ENCODE peak calls at places on chromosomes 13 and 19, in ten cellular contexts. U is spleen; O is right lobe of liver; B is fibroblast of the aortic adventitia; Q is CD8-positive, alpha-beta memory T cell; F is A549; P is cardiac fibroblast; K is fibroblast of mammary gland; W is esophagus squamous epithelium; E is uterus. T is an unnamed sample.

GRCh38 chr13:66794340-66795031 is 435.6 kb downstream of the PCDH9 start:
- DNase-seq in P (no peak), O (no peak), E (no peak), Q (no peak), W (no peak), U (no peak), K (no peak), B (no peak), F (no peak), T (no peak)

GRCh38 chr13:33544308-33544707 is 258.8 kb upstream of the STARD13 start:
- DNase-seq in K (no peak), P (no peak), W (no peak), Q (no peak), U (no peak), B (no peak), F (no peak), O (no peak), E (no peak), T (no peak)

GRCh38 chr13:26985285-26985878 is 186.2 kb downstream of the USP12 start:
- DNase-seq in B (peak), F (peak), E (peak), Q (peak), O (peak), P (peak), U (no peak), K (peak), W (no peak), T (peak)

GRCh38 chr13:25217023-25217909 is 45.2 kb upstream of the AMER2 start:
- DNase-seq in K (peak), Q (no peak), E (no peak), U (no peak), O (no peak), P (peak), W (no peak), F (peak), B (peak), T (no peak)

GRCh38 chr13:91085127-91085526 is 262.4 kb upstream of the MIR17HG start:
- DNase-seq in Q (no peak), F (no peak), W (no peak), B (no peak), E (no peak), K (no peak), O (no peak), U (no peak), P (no peak), T (no peak)

GRCh38 chr13:21884299-21884878 is 213.5 kb downstream of the FGF9 start:
- DNase-seq in P (no peak), Q (no peak), O (no peak), W (no peak), B (no peak), U (no peak), F (no peak), K (no peak), E (no peak), T (no peak)

GRCh38 chr19:3338541-3339181 is 27.7 kb upstream of the NFIC start:
- DNase-seq in O (peak), W (no peak), Q (peak), K (no peak), P (no peak), F (no peak), E (peak), U (peak), B (no peak), T (no peak)

GRCh38 chr19:38701455-38702063 is 42.7 kb downstream of the CAPN12 start:
- DNase-seq in K (no peak), B (peak), U (no peak), O (peak), E (no peak), Q (no peak), W (no peak), P (no peak), F (no peak), T (peak)

GRCh38 chr19:40200352-40201099 is 9.3 kb downstream of the MAP3K10 start:
- DNase-seq in B (no peak), K (no peak), F (no peak), W (no peak), E (no peak), O (no peak), Q (no peak), U (no peak), P (no peak), T (no peak)

GRCh38 chr13:79062291-79062690 is 343.8 kb downstream of the RBM26 start:
- DNase-seq in P (no peak), K (no peak), F (no peak), Q (no peak), B (no peak), E (no peak), U (no peak), W (no peak), O (no peak), T (no peak)

GRCh38 chr13:30868806-30869470 is 37.1 kb upstream of the MEDAG start:
- DNase-seq in Q (no peak), U (no peak), B (peak), F (no peak), K (peak), O (no peak), P (peak), W (no peak), E (no peak), T (no peak)

GRCh38 chr13:102399791-102400618 is 1.8 kb downstream of the FGF14 start:
- DNase-seq in K (peak), O (peak), E (peak), B (no peak), F (no peak), U (peak), W (no peak), Q (peak), P (no peak), T (peak)

GRCh38 chr13:40433577-40433976 is 232.9 kb downstream of the FOXO1 start:
- DNase-seq in K (peak), P (no peak), E (no peak), U (peak), F (no peak), W (no peak), B (no peak), Q (peak), O (no peak), T (no peak)

GRCh38 chr13:109720758-109721184 is 65.6 kb downstream of the IRS2 start:
- DNase-seq in U (no peak), O (peak), Q (no peak), F (peak), P (no peak), E (no peak), W (no peak), B (no peak), K (no peak), T (no peak)

GRCh38 chr13:90454002-90454636 is 893.4 kb upstream of the MIR17HG start:
- DNase-seq in P (no peak), U (no peak), E (no peak), Q (no peak), O (no peak), B (no peak), W (no peak), F (no peak), K (peak), T (no peak)

GRCh38 chr19:16062789-16063188 is 13.5 kb upstream of the TPM4 start:
- DNase-seq in B (peak), E (no peak), O (no peak), F (no peak), Q (peak), P (no peak), K (no peak), W (no peak), U (peak), T (peak)

GRCh38 chr13:109728061-109728460 is 58.3 kb downstream of the IRS2 start:
- DNase-seq in B (no peak), K (no peak), E (no peak), F (no peak), Q (no peak), W (no peak), P (no peak), O (no peak), U (no peak), T (no peak)

GRCh38 chr13:106212436-106213010 is 322.9 kb downstream of the EFNB2 start:
- DNase-seq in B (no peak), W (no peak), E (no peak), P (no peak), K (peak), U (no peak), O (no peak), F (no peak), Q (no peak), T (no peak)

GRCh38 chr19:3366761-3367571 is 583 bp downstream of the NFIC start:
- DNase-seq in O (peak), F (no peak), B (no peak), E (peak), W (no peak), Q (no peak), K (no peak), P (no peak), U (peak), T (peak)

GRCh38 chr13:48078251-48078656 is 16.6 kb downstream of the MED4 start:
- DNase-seq in E (no peak), Q (no peak), P (peak), U (no peak), O (no peak), F (peak), K (no peak), W (no peak), B (no peak), T (no peak)

GRCh38 chr19:47157455-47158321 is 27.1 kb downstream of the SAE1 start:
- DNase-seq in F (no peak), Q (no peak), B (peak), K (peak), O (peak), P (peak), W (no peak), U (peak), E (no peak), T (peak)

GRCh38 chr19:48501961-48502719 is 9.5 kb downstream of the LMTK3 start:
- DNase-seq in U (peak), K (peak), W (peak), O (peak), Q (peak), F (peak), B (no peak), E (peak), P (peak), T (peak)

GRCh38 chr13:31764556-31764955 is 25.2 kb downstream of the RXFP2 start:
- DNase-seq in O (no peak), P (no peak), Q (no peak), B (peak), K (peak), W (no peak), F (no peak), U (no peak), E (no peak), T (no peak)

GRCh38 chr13:67416047-67416925 is 186.2 kb upstream of the PCDH9 start:
- DNase-seq in O (peak), U (no peak), B (peak), F (peak), Q (no peak), E (no peak), P (peak), W (no peak), K (peak), T (peak)

GRCh38 chr13:95137096-95137495 is 164.2 kb downstream of the ABCC4 start:
- DNase-seq in O (no peak), P (no peak), F (no peak), B (no peak), W (no peak), E (no peak), Q (no peak), U (no peak), K (peak), T (peak)

GRCh38 chr13:79936368-79937136 is 404.4 kb downstream of the SPRY2 start:
- DNase-seq in E (no peak), B (peak), U (no peak), W (no peak), F (peak), Q (no peak), P (peak), O (no peak), K (peak), T (peak)

GRCh38 chr13:66375756-66376155 is 854.4 kb downstream of the PCDH9 start:
- DNase-seq in W (no peak), O (no peak), F (no peak), Q (no peak), U (no peak), P (no peak), E (no peak), B (no peak), K (peak), T (no peak)

DNA sequence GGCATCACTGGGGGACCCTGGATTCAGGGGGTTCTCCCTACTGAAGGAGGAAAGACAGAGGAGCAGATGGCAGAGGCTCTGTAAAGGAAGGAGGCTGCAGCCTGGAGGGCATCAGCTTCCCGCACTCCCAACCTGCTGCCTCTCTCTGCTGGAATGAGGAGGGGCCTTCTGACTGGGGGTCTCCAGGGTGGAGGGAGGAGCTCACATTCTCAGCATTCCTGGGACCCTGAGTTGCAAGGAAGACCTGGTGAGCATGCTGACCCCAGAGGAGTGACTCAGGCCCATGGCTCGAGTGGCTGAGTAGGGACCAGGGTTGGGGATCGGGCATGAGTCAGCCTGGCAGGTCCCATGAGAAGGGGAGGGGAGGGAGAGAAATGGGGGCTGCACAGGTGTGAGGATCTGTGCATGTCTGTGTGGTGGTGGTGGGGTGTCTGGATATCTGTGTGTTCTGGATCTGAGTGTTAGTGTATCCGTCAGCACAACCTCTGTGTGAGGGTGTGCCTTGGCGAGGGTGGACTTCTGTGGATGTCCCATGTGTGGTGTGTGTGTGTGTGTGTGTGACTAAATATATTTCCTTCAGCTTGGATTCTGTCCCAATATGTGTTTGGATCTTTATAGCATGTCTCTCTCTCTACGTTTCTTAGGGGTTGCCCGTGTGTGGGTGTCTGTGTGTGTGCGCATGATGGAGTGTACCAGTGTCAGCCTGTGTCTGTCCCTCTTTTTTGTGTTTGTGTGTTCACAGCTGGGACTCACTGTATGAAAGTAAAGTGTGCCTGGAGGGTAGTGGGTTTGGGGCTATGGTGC is 4.6 kb downstream of the AXL start:
- DNase-seq in W (no peak), F (peak), K (peak), B (peak), Q (no peak), P (peak), O (no peak), U (no peak), E (no peak), T (peak)
- H3K4me3 ChIP-seq in W (no peak), F (peak), K (peak), B (peak), Q (no peak), P (peak), O (no peak), U (no peak), E (no peak), T (peak)

GRCh38 chr19:17405250-17406038 is at the start of gene BST2:
- DNase-seq in B (peak), Q (peak), K (no peak), P (peak), E (peak), U (peak), F (no peak), O (peak), W (no peak), T (peak)

GRCh38 chr19:17402982-17403855 is 2.2 kb downstream of the BST2 start:
- DNase-seq in E (no peak), F (peak), B (no peak), W (no peak), O (no peak), P (no peak), K (no peak), U (no peak), Q (no peak), T (peak)

GRCh38 chr19:17406039-17406886 is 833 bp upstream of the BST2 start:
- DNase-seq in U (no peak), E (no peak), K (no peak), Q (no peak), O (no peak), B (no peak), F (no peak), W (no peak), P (peak), T (peak)

GRCh38 chr19:17404621-17405249 is 695 bp downstream of the BST2 start:
- DNase-seq in E (no peak), B (no peak), F (no peak), Q (no peak), K (no peak), U (no peak), O (no peak), W (no peak), P (no peak), T (peak)

GRCh38 chr19:17404015-17404414 is 1.4 kb downstream of the BST2 start:
- DNase-seq in E (no peak), U (no peak), K (no peak), F (no peak), P (no peak), B (no peak), Q (no peak), W (no peak), O (no peak), T (peak)
- H3K4me3 ChIP-seq in E (peak), U (peak), K (no peak), F (no peak), P (no peak), B (no peak), Q (peak), W (peak), O (peak), T (no peak)

GRCh38 chr19:50377517-50377916 is 1.3 kb downstream of the NR1H2 start:
- DNase-seq in F (no peak), K (no peak), W (no peak), Q (no peak), P (no peak), U (peak), E (no peak), O (no peak), B (no peak), T (no peak)
- H3K4me3 ChIP-seq in F (no peak), K (no peak), W (no peak), Q (no peak), P (no peak), U (no peak), E (no peak), O (no peak), B (no peak), T (no peak)

DNA sequence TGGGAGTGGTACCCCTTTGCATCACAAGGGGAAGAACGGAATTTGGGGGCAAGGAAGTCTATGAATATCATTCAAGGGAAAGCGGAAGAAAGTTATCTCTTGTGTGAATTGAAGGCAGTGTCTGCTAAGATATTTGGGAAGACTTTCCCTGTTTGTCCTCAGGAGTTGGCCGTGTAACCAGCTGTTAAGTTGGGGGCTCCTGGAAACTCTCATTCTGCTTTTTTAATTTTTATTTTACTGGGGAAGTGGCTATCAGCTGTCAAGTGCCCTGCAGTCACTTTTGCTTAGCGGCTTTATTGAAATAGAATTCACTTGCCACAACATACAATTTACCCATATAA is 2.9 kb downstream of the UPF1 start:
- DNase-seq in Q (no peak), P (no peak), U (no peak), O (no peak), B (no peak), E (no peak), W (no peak), F (no peak), K (no peak), T (no peak)
- H3K4me3 ChIP-seq in Q (peak), P (no peak), U (peak), O (no peak), B (peak), E (no peak), W (peak), F (no peak), K (peak), T (peak)

GRCh38 chr19:17841810-17842662 is 5.7 kb downstream of the JAK3 start:
- DNase-seq in K (peak), Q (no peak), W (no peak), F (peak), E (peak), U (peak), O (peak), P (peak), B (peak), T (peak)
- H3K4me3 ChIP-seq in K (peak), Q (no peak), W (peak), F (peak), E (peak), U (no peak), O (no peak), P (peak), B (peak), T (no peak)

DNA sequence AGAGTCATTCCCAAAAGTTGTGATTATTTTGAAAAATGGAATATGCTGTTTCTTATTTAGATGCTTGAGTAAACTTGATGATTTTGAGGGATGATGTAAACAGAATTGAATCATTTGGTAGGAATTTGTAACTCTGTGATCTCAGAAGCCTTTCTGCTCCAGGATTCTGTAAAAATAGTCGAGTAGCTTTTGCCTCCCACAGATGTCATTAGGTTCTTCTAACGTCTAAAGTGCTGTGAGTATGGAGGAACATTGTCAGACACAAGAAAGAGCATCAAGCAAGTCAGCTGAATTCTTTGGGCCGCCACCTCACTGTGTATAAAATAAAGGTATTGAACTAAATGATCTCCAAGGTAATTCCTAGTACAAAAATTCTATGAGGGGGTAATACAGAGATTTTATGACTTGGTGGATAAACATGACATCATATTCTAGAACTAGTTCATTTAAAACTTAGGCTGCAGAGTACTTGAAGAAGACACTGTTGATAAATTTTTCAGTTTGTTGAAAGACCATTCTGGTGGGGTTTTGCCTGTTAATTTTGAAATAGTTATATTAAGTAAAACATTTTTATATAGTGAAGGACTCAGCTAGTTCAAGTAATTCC is 1.4 kb upstream of the GPR183 start:
- DNase-seq in K (peak), O (no peak), B (peak), P (peak), W (no peak), F (no peak), E (no peak), U (no peak), Q (no peak), T (no peak)
- H3K4me3 ChIP-seq in K (no peak), O (no peak), B (no peak), P (no peak), W (no peak), F (no peak), E (no peak), U (no peak), Q (peak), T (no peak)

GRCh38 chr13:97388385-97388784 is 45.6 kb upstream of the RAP2A start:
- DNase-seq in U (no peak), P (no peak), K (no peak), Q (no peak), F (no peak), B (no peak), W (no peak), E (no peak), O (no peak), T (no peak)
- H3K4me3 ChIP-seq in U (no peak), P (no peak), K (no peak), Q (no peak), F (no peak), B (no peak), W (no peak), E (no peak), O (no peak), T (no peak)

DNA sequence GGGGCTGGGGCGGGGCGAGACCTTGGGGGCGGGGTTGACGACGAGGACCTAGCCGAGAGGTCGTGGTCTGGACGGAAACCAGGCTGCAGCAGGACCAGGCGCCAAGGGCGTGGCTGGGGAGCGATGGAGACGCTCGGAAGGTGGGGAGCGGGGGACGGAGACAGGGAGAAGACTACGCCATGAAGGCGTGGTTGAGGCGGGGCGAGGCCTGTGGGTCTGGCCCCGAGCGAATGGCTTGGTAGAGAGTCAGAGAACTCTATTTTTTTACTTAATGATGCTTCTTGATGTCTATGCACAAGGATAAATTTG is 665 bp upstream of the FBXL12 start:
- DNase-seq in W (no peak), Q (no peak), K (no peak), O (no peak), F (no peak), P (no peak), E (no peak), B (no peak), U (no peak), T (no peak)
- H3K4me3 ChIP-seq in W (peak), Q (peak), K (peak), O (peak), F (peak), P (peak), E (peak), B (peak), U (peak), T (peak)

T was measured in osteoblast.